ENCODE peak calls at places on chromosomes 12 and 14, in four cellular contexts. A, R, Y and E are unnamed samples.
A peak's percentile ranks its signal among the peaks of the same experiment; 100 is the strongest.

GRCh38 chr12:48969847-48970701 is 1.5 kb downstream of the WNT10B start:
- DNase-seq in Y (no peak), R (peak; percentile 51), A (no peak), E (no peak)

GRCh38 chr12:2112401-2112800 is 59.6 kb downstream of the CACNA1C start:
- DNase-seq in R (no peak), Y (no peak), A (no peak), E (no peak)

GRCh38 chr12:121366063-121366459 is 13.8 kb upstream of the ANAPC5 start:
- DNase-seq in R (no peak), A (no peak), Y (no peak), E (no peak)

GRCh38 chr12:59149995-59150642 is 229.8 kb upstream of the LRIG3 start:
- DNase-seq in A (peak; percentile 94), Y (peak; percentile 76), R (peak; percentile 94), E (peak; percentile 78)

GRCh38 chr12:132153501-132154340 is 9.5 kb downstream of the NOC4L start:
- DNase-seq in A (peak; percentile 38), Y (peak; percentile 78), R (peak; percentile 93), E (peak; percentile 83)

GRCh38 chr12:7984900-7985299 is 47.6 kb upstream of the FOXJ2 start:
- DNase-seq in A (no peak), R (no peak), Y (no peak), E (no peak)

GRCh38 chr12:45130881-45131281 is 80.0 kb upstream of the DBX2 start:
- DNase-seq in Y (peak; percentile 67), R (peak; percentile 83), A (peak; percentile 78), E (peak; percentile 82)

GRCh38 chr14:68249534-68250517 is 430.2 kb downstream of the RAD51B start:
- DNase-seq in R (no peak), A (no peak), Y (no peak), E (no peak)

GRCh38 chr14:49984419-49984818 is 91.5 kb downstream of the ARF6 start:
- DNase-seq in A (no peak), R (no peak), Y (no peak), E (no peak)

GRCh38 chr12:65778268-65779090 is 45.8 kb upstream of the HMGA2 start:
- DNase-seq in Y (no peak), A (no peak), R (no peak), E (no peak)

GRCh38 chr12:130220361-130220760 is 58.1 kb downstream of the FZD10 start:
- DNase-seq in Y (no peak), A (no peak), R (peak; percentile 23), E (no peak)